ENCODE peak calls at places on chromosome 1, in eight cellular contexts. K is NCI-H446; A is ELR; I is activated CD4-positive, alpha-beta T cell treated with anti-CD3 and anti-CD28 coated beads, Interleukin-2, amount 50 U/mL, for 24 hours; Q is caudate nucleus; U is substantia nigra; G is lung; B is iPS DF 19.7. J is an unnamed sample.

GRCh38 chr1:33094971-33095604 is 14.1 kb downstream of the AZIN2 start:
- DNase-seq in U (peak; percentile 37), G (peak; percentile 62), Q (no peak), A (peak; percentile 83), I (no peak), B (no peak), K (peak; percentile 76), J (peak; percentile 44)

GRCh38 chr1:67850151-67850551 is 16.9 kb upstream of the GNG12 start:
- DNase-seq in A (peak; percentile 71), G (no peak), I (no peak), B (no peak), U (no peak), Q (no peak), K (peak; percentile 68), J (no peak)

GRCh38 chr1:160905617-160905989 is 20.6 kb upstream of the ITLN1 start:
- DNase-seq in A (no peak), U (no peak), I (no peak), K (no peak), G (no peak), B (no peak), Q (no peak), J (no peak)

GRCh38 chr1:220818421-220819173 is 31.9 kb downstream of the MTARC1 start:
- DNase-seq in K (no peak), I (no peak), A (peak; percentile 95), Q (no peak), U (no peak), B (peak; percentile 35), G (no peak), J (peak; percentile 81)

GRCh38 chr1:1073743-1074587 is at the start of gene RNF223:
- DNase-seq in G (peak; percentile 74), I (no peak), U (no peak), K (no peak), Q (no peak), A (no peak), B (no peak), J (no peak)

GRCh38 chr1:60989745-60990718 is 92.3 kb upstream of the NFIA start:
- DNase-seq in K (peak; percentile 74), I (no peak), G (no peak), Q (no peak), B (no peak), U (no peak), A (peak; percentile 72), J (peak; percentile 91)

GRCh38 chr1:25707280-25708016 is 90.9 kb downstream of the MAN1C1 start:
- DNase-seq in A (peak; percentile 74), G (no peak), B (no peak), K (no peak), U (no peak), Q (no peak), I (no peak), J (no peak)

GRCh38 chr1:182877842-182878241 is 38.7 kb downstream of the DHX9 start:
- DNase-seq in Q (no peak), K (no peak), A (no peak), I (no peak), U (no peak), G (no peak), B (no peak), J (no peak)

GRCh38 chr1:90707363-90707710 is 9.8 kb downstream of the BARHL2 start:
- DNase-seq in G (peak; percentile 60), I (no peak), K (no peak), B (no peak), A (no peak), U (no peak), Q (no peak), J (no peak)

GRCh38 chr1:118989878-118990378 is 1.8 kb upstream of the TBX15 start:
- DNase-seq in G (no peak), U (no peak), B (peak; percentile 75), I (no peak), Q (no peak), A (no peak), K (no peak), J (no peak)